ENCODE peak calls at places on chromosomes 6 and 20, in nine cellular contexts. One of them, this sample, is unnamed.

GRCh38 chr6:116887884-116888283 is 10.8 kb downstream of the RFX6 start:
- DNase-seq in tibial artery: no peak
- DNase-seq in GM06990: no peak
- DNase-seq in lower lobe of right lung: no peak
- DNase-seq in Peyer's patch: no peak
- DNase-seq in fibroblast of villous mesenchyme: no peak
- DNase-seq in endodermal cell: no peak
- DNase-seq in breast epithelium: no peak
- DNase-seq in prostate gland: no peak
- DNase-seq in this sample: no peak

GRCh38 chr6:95518630-95519227 is 58.6 kb upstream of the MANEA start:
- DNase-seq in breast epithelium: no peak
- DNase-seq in endodermal cell: no peak
- DNase-seq in GM06990: no peak
- DNase-seq in lower lobe of right lung: no peak
- DNase-seq in tibial artery: no peak
- DNase-seq in Peyer's patch: no peak
- DNase-seq in fibroblast of villous mesenchyme: no peak
- DNase-seq in prostate gland: no peak
- DNase-seq in this sample: no peak

GRCh38 chr6:62323818-62324217 is 37.8 kb upstream of the KHDRBS2 start:
- DNase-seq in GM06990: no peak
- DNase-seq in fibroblast of villous mesenchyme: no peak
- DNase-seq in tibial artery: no peak
- DNase-seq in breast epithelium: no peak
- DNase-seq in Peyer's patch: no peak
- DNase-seq in endodermal cell: no peak
- DNase-seq in lower lobe of right lung: no peak
- DNase-seq in prostate gland: no peak
- DNase-seq in this sample: no peak

GRCh38 chr6:33958863-33959651 is 155.3 kb upstream of the MLN start:
- DNase-seq in endodermal cell: peak
- DNase-seq in breast epithelium: no peak
- DNase-seq in prostate gland: no peak
- DNase-seq in Peyer's patch: no peak
- DNase-seq in GM06990: no peak
- DNase-seq in fibroblast of villous mesenchyme: no peak
- DNase-seq in tibial artery: no peak
- DNase-seq in lower lobe of right lung: no peak
- DNase-seq in this sample: no peak

GRCh38 chr6:111957623-111958315 is 84.5 kb upstream of the FYN start:
- DNase-seq in tibial artery: no peak
- DNase-seq in breast epithelium: no peak
- DNase-seq in Peyer's patch: no peak
- DNase-seq in endodermal cell: peak
- DNase-seq in lower lobe of right lung: no peak
- DNase-seq in prostate gland: no peak
- DNase-seq in GM06990: no peak
- DNase-seq in fibroblast of villous mesenchyme: no peak
- DNase-seq in this sample: no peak

GRCh38 chr20:3896302-3896701 is 7.1 kb downstream of the PANK2 start:
- DNase-seq in prostate gland: no peak
- DNase-seq in GM06990: no peak
- DNase-seq in fibroblast of villous mesenchyme: peak
- DNase-seq in Peyer's patch: no peak
- DNase-seq in endodermal cell: no peak
- DNase-seq in tibial artery: no peak
- DNase-seq in lower lobe of right lung: no peak
- DNase-seq in breast epithelium: no peak
- DNase-seq in this sample: no peak

GRCh38 chr20:18788021-18788420 is 25.6 kb upstream of the SCP2D1 start:
- DNase-seq in Peyer's patch: no peak
- DNase-seq in GM06990: no peak
- DNase-seq in tibial artery: no peak
- DNase-seq in breast epithelium: no peak
- DNase-seq in endodermal cell: no peak
- DNase-seq in fibroblast of villous mesenchyme: no peak
- DNase-seq in prostate gland: no peak
- DNase-seq in lower lobe of right lung: no peak
- DNase-seq in this sample: no peak

GRCh38 chr6:20811112-20811746 is 277.0 kb downstream of the CDKAL1 start:
- DNase-seq in lower lobe of right lung: no peak
- DNase-seq in fibroblast of villous mesenchyme: peak
- DNase-seq in GM06990: no peak
- DNase-seq in breast epithelium: no peak
- DNase-seq in endodermal cell: peak
- DNase-seq in tibial artery: no peak
- DNase-seq in prostate gland: no peak
- DNase-seq in Peyer's patch: no peak
- DNase-seq in this sample: peak

GRCh38 chr20:46010491-46011405 is 2.0 kb downstream of the MMP9 start:
- DNase-seq in prostate gland: no peak
- DNase-seq in Peyer's patch: no peak
- DNase-seq in lower lobe of right lung: peak
- DNase-seq in tibial artery: no peak
- DNase-seq in fibroblast of villous mesenchyme: no peak
- DNase-seq in GM06990: peak
- DNase-seq in breast epithelium: no peak
- DNase-seq in endodermal cell: no peak
- DNase-seq in this sample: peak

GRCh38 chr6:12058164-12058926 is 46.2 kb downstream of the HIVEP1 start:
- DNase-seq in GM06990: no peak
- DNase-seq in prostate gland: no peak
- DNase-seq in endodermal cell: no peak
- DNase-seq in tibial artery: no peak
- DNase-seq in lower lobe of right lung: no peak
- DNase-seq in Peyer's patch: no peak
- DNase-seq in fibroblast of villous mesenchyme: no peak
- DNase-seq in breast epithelium: no peak
- DNase-seq in this sample: no peak

GRCh38 chr6:12064538-12064937 is 52.4 kb downstream of the HIVEP1 start:
- DNase-seq in tibial artery: no peak
- DNase-seq in prostate gland: no peak
- DNase-seq in GM06990: no peak
- DNase-seq in Peyer's patch: no peak
- DNase-seq in endodermal cell: no peak
- DNase-seq in lower lobe of right lung: no peak
- DNase-seq in breast epithelium: no peak
- DNase-seq in fibroblast of villous mesenchyme: no peak
- DNase-seq in this sample: no peak

GRCh38 chr6:12064125-12064524 is 52.0 kb downstream of the HIVEP1 start:
- DNase-seq in prostate gland: no peak
- DNase-seq in Peyer's patch: no peak
- DNase-seq in fibroblast of villous mesenchyme: peak
- DNase-seq in breast epithelium: no peak
- DNase-seq in endodermal cell: no peak
- DNase-seq in lower lobe of right lung: no peak
- DNase-seq in tibial artery: no peak
- DNase-seq in GM06990: no peak
- DNase-seq in this sample: peak

GRCh38 chr6:12062605-12063004 is 50.5 kb downstream of the HIVEP1 start:
- DNase-seq in tibial artery: no peak
- DNase-seq in GM06990: no peak
- DNase-seq in breast epithelium: no peak
- DNase-seq in fibroblast of villous mesenchyme: no peak
- DNase-seq in Peyer's patch: no peak
- DNase-seq in lower lobe of right lung: no peak
- DNase-seq in endodermal cell: no peak
- DNase-seq in prostate gland: no peak
- DNase-seq in this sample: no peak

DNA sequence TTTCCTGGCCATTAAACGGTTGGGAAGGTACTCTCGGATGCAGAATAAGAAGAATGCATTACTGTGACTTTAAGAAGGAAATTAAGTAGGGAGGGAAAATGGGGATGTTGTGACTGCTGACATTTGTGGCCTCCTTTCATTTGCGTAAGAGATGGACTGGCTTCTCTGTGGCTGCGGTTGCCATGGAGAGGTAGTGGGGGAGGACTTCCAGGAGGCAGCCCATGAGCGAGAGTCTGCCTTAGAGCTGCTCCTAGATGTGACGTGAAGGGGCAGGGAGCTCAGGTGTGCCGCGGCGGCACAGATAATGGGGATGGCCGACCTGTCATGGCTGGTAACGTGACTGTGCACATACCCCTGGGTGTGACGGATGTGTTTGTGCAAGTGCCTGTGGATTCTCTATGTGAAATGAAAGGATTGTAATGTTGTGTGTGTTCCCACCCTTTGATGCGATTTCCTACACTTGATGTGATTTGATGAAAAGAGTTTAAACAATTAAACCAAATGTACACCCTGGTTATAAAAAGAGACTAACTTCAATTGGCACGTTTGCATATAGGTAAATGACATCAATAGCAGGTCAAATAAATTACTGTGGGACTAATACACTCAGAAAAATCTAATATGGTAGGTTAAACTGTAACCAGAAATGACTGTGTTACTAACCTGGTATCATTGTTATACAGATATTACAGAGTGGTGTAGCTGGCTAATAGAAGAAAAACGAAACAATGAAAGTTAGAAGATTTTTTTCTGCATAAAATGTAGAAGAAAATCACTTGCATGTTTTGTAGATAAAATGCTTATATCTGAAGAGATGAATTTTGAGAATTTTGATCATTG is 48.9 kb downstream of the HIVEP1 start:
- DNase-seq in fibroblast of villous mesenchyme: peak
- DNase-seq in lower lobe of right lung: peak
- DNase-seq in endodermal cell: peak
- DNase-seq in prostate gland: no peak
- DNase-seq in GM06990: peak
- DNase-seq in breast epithelium: no peak
- DNase-seq in Peyer's patch: peak
- DNase-seq in tibial artery: peak
- DNase-seq in this sample: no peak
- H3K4me3 ChIP-seq in fibroblast of villous mesenchyme: peak
- H3K4me3 ChIP-seq in lower lobe of right lung: no peak
- H3K4me3 ChIP-seq in endodermal cell: no peak
- H3K4me3 ChIP-seq in prostate gland: no peak
- H3K4me3 ChIP-seq in GM06990: peak
- H3K4me3 ChIP-seq in breast epithelium: peak
- H3K4me3 ChIP-seq in Peyer's patch: peak
- H3K4me3 ChIP-seq in tibial artery: no peak
- H3K4me3 ChIP-seq in this sample: no peak

GRCh38 chr6:138403324-138403800 is 661 bp upstream of the HEBP2 start:
- DNase-seq in tibial artery: no peak
- DNase-seq in endodermal cell: peak
- DNase-seq in breast epithelium: no peak
- DNase-seq in Peyer's patch: peak
- DNase-seq in fibroblast of villous mesenchyme: peak
- DNase-seq in prostate gland: no peak
- DNase-seq in lower lobe of right lung: peak
- DNase-seq in GM06990: peak
- DNase-seq in this sample: peak
- TF ChIP-seq CTCF in tibial artery: no peak
- TF ChIP-seq CTCF in endodermal cell: peak
- TF ChIP-seq CTCF in breast epithelium: no peak
- TF ChIP-seq CTCF in Peyer's patch: no peak
- TF ChIP-seq CTCF in fibroblast of villous mesenchyme: peak
- TF ChIP-seq CTCF in prostate gland: no peak
- TF ChIP-seq CTCF in lower lobe of right lung: peak
- TF ChIP-seq CTCF in GM06990: peak
- TF ChIP-seq CTCF in this sample: peak

DNA sequence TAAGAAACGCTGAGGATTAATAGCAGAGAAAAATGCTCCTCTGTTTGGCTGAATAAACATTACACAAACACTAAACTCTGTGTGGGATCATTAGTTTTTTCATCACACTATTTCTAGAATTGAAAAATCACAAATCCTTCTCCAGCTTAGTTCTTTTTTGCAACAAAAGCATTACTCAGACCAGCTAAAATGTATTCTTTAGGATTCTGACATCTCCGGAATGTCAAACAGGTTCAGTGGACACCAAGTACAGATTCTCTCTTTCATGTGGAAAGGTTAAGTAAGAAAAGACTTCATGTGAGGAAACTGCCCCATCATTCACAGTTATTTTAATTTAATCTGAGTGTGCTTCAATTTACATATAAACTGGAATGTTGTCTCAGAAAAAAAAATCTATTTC is 226.8 kb downstream of the SIM1 start:
- DNase-seq in breast epithelium: no peak
- DNase-seq in tibial artery: no peak
- DNase-seq in Peyer's patch: no peak
- DNase-seq in endodermal cell: no peak
- DNase-seq in lower lobe of right lung: no peak
- DNase-seq in GM06990: no peak
- DNase-seq in fibroblast of villous mesenchyme: no peak
- DNase-seq in prostate gland: no peak
- DNase-seq in this sample: no peak
- H3K4me3 ChIP-seq in breast epithelium: no peak
- H3K4me3 ChIP-seq in tibial artery: no peak
- H3K4me3 ChIP-seq in Peyer's patch: no peak
- H3K4me3 ChIP-seq in endodermal cell: no peak
- H3K4me3 ChIP-seq in lower lobe of right lung: no peak
- H3K4me3 ChIP-seq in GM06990: no peak
- H3K4me3 ChIP-seq in fibroblast of villous mesenchyme: no peak
- H3K4me3 ChIP-seq in prostate gland: no peak
- H3K4me3 ChIP-seq in this sample: no peak

GRCh38 chr6:24064106-24064505 is 61.9 kb upstream of the NRSN1 start:
- DNase-seq in GM06990: no peak
- DNase-seq in lower lobe of right lung: no peak
- DNase-seq in Peyer's patch: no peak
- DNase-seq in fibroblast of villous mesenchyme: peak
- DNase-seq in prostate gland: no peak
- DNase-seq in breast epithelium: no peak
- DNase-seq in endodermal cell: peak
- DNase-seq in tibial artery: no peak
- DNase-seq in this sample: no peak
- TF ChIP-seq CTCF in GM06990: peak
- TF ChIP-seq CTCF in lower lobe of right lung: peak
- TF ChIP-seq CTCF in Peyer's patch: peak
- TF ChIP-seq CTCF in fibroblast of villous mesenchyme: peak
- TF ChIP-seq CTCF in prostate gland: no peak
- TF ChIP-seq CTCF in breast epithelium: peak
- TF ChIP-seq CTCF in endodermal cell: peak
- TF ChIP-seq CTCF in tibial artery: no peak
- TF ChIP-seq CTCF in this sample: no peak

DNA sequence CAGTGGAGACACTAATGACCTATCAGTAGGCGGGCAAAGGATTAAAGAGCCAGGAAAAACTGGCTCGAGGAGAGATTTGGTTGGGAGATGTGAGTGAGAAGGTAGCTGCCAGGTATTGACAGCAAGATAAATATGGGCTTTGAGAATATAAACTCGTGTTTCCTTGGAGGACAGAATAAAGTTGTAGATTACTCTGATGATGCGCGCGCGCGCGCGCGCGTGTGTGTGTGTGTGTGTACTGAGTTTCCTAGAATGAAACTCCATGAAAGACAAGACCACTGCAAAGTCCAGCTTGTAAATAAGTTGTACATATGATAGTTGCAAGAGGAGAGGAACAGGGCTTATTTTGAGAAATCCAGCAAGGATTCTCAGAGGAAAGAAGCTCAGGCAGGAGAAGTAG is 13.3 kb upstream of the TREM2 start:
- DNase-seq in breast epithelium: no peak
- DNase-seq in GM06990: no peak
- DNase-seq in Peyer's patch: no peak
- DNase-seq in tibial artery: no peak
- DNase-seq in prostate gland: no peak
- DNase-seq in fibroblast of villous mesenchyme: no peak
- DNase-seq in lower lobe of right lung: no peak
- DNase-seq in endodermal cell: peak
- DNase-seq in this sample: no peak
- H3K4me3 ChIP-seq in breast epithelium: no peak
- H3K4me3 ChIP-seq in GM06990: no peak
- H3K4me3 ChIP-seq in Peyer's patch: no peak
- H3K4me3 ChIP-seq in tibial artery: no peak
- H3K4me3 ChIP-seq in prostate gland: no peak
- H3K4me3 ChIP-seq in fibroblast of villous mesenchyme: no peak
- H3K4me3 ChIP-seq in lower lobe of right lung: no peak
- H3K4me3 ChIP-seq in endodermal cell: no peak
- H3K4me3 ChIP-seq in this sample: no peak

This sample was measured in foreskin fibroblast.